ENCODE peak calls at places on chromosomes 13 and 19, in eight cellular contexts. X, Z, N, U, S, D, C and K are unnamed samples.

GRCh38 chr13:26996965-26997752 is 174.5 kb downstream of the USP12 start:
- DNase-seq in X (no peak), Z (no peak), N (no peak), U (no peak), S (no peak), D (no peak), C (no peak), K (no peak)

GRCh38 chr19:35714601-35715354 is 3.0 kb upstream of the KMT2B start:
- DNase-seq in X (no peak), Z (no peak), N (no peak), U (no peak), S (no peak), D (no peak), C (no peak), K (no peak)

GRCh38 chr19:15107056-15108010 is at the start of gene SYDE1:
- DNase-seq in X (no peak), Z (no peak), N (no peak), U (no peak), S (no peak), D (peak), C (no peak), K (no peak)

GRCh38 chr13:46756977-46757376 is 40.0 kb downstream of the ESD start:
- DNase-seq in X (peak), Z (no peak), N (peak), U (peak), S (no peak), D (no peak), C (no peak), K (no peak)

GRCh38 chr19:4284176-4284958 is 5.3 kb downstream of the SHD start:
- DNase-seq in X (no peak), Z (no peak), N (no peak), U (no peak), S (no peak), D (peak), C (peak), K (no peak)

GRCh38 chr19:41959056-41960053 is at the start of gene RABAC1:
- DNase-seq in X (peak), Z (peak), N (peak), U (peak), S (peak), D (peak), C (peak), K (peak)

GRCh38 chr13:99605417-99606321 is 104.4 kb downstream of the TM9SF2 start:
- DNase-seq in X (peak), Z (peak), N (no peak), U (peak), S (peak), D (no peak), C (peak), K (peak)

GRCh38 chr13:20814224-20814910 is 40.6 kb upstream of the EEF1AKMT1 start:
- DNase-seq in X (peak), Z (no peak), N (peak), U (peak), S (no peak), D (no peak), C (peak), K (no peak)

GRCh38 chr13:108494991-108495661 is 134.3 kb upstream of the MYO16 start:
- DNase-seq in X (no peak), Z (no peak), N (no peak), U (no peak), S (no peak), D (no peak), C (no peak), K (no peak)

GRCh38 chr19:9018163-9018875 is 8.1 kb upstream of the MUC16 start:
- DNase-seq in X (no peak), Z (no peak), N (no peak), U (no peak), S (no peak), D (no peak), C (no peak), K (no peak)